ENCODE peak calls at places on chromosomes 12 and 14, in nine cellular contexts. I is body of pancreas; K is GM06990; J is CD8-positive, alpha-beta T cell; Q is ovary; S is HCT116; C is HFF-Myc; M is WTC11; X is IMR-90. D is an unnamed sample.

GRCh38 chr12:83149987-83150386 is 463.3 kb downstream of the TMTC2 start:
- DNase-seq in I (no peak), K (no peak), J (no peak), Q (no peak), S (no peak), C (no peak), M (no peak), X (no peak), D (no peak)

GRCh38 chr14:44113769-44114730 is 393.0 kb downstream of the FSCB start:
- DNase-seq in I (no peak), K (no peak), J (no peak), Q (no peak), S (no peak), C (no peak), M (no peak), X (no peak), D (no peak)

GRCh38 chr14:50600849-50601248 is 40.9 kb downstream of the ATL1 start:
- DNase-seq in I (peak; percentile 53), K (no peak), J (no peak), Q (peak; percentile 19), S (no peak), C (no peak), M (no peak), X (no peak), D (no peak)

GRCh38 chr14:77316872-77317271 is 3.8 kb downstream of the POMT2 start:
- DNase-seq in I (no peak), K (no peak), J (no peak), Q (no peak), S (no peak), C (no peak), M (no peak), X (no peak), D (no peak)

GRCh38 chr14:68945190-68945584 is 33.9 kb downstream of the ACTN1 start:
- DNase-seq in I (no peak), K (no peak), J (peak; percentile 36), Q (no peak), S (no peak), C (no peak), M (no peak), X (no peak), D (no peak)

GRCh38 chr12:25644964-25645363 is 91.9 kb upstream of the LMNTD1 start:
- DNase-seq in I (no peak), K (no peak), J (no peak), Q (no peak), S (no peak), C (no peak), M (no peak), X (no peak), D (no peak)

GRCh38 chr12:131189781-131190180 is 236.1 kb downstream of the ADGRD1 start:
- DNase-seq in I (no peak), K (no peak), J (no peak), Q (no peak), S (no peak), C (no peak), M (no peak), X (no peak), D (no peak)

GRCh38 chr12:101648195-101648594 is 49.2 kb upstream of the CHPT1 start:
- DNase-seq in I (no peak), K (no peak), J (no peak), Q (no peak), S (no peak), C (no peak), M (no peak), X (no peak), D (no peak)

GRCh38 chr12:22800332-22800731 is 175.4 kb downstream of the ETNK1 start:
- DNase-seq in I (no peak), K (no peak), J (no peak), Q (no peak), S (no peak), C (no peak), M (no peak), X (no peak), D (no peak)

GRCh38 chr12:22802883-22803640 is 178.1 kb downstream of the ETNK1 start:
- DNase-seq in I (no peak), K (no peak), J (no peak), Q (no peak), S (no peak), C (no peak), M (no peak), X (no peak), D (no peak)

GRCh38 chr12:22803725-22804124 is 178.8 kb downstream of the ETNK1 start:
- DNase-seq in I (no peak), K (no peak), J (no peak), Q (no peak), S (no peak), C (no peak), M (peak; percentile 45), X (no peak), D (no peak)
- TF ChIP-seq CTCF in I (no peak), K (no peak), J (no peak), Q (no peak), S (no peak), C (no peak), M (no peak), X (no peak), D (no peak)

GRCh38 chr12:117472983-117473382 is 111.6 kb upstream of the NOS1 start:
- DNase-seq in I (no peak), K (no peak), J (no peak), Q (no peak), S (peak; percentile 10), C (no peak), M (peak; percentile 85), X (no peak), D (no peak)

GRCh38 chr12:117470804-117471203 is 109.4 kb upstream of the NOS1 start:
- DNase-seq in I (no peak), K (no peak), J (no peak), Q (no peak), S (no peak), C (no peak), M (peak; percentile 33), X (no peak), D (no peak)

GRCh38 chr12:117469883-117470483 is 108.6 kb upstream of the NOS1 start:
- DNase-seq in I (no peak), K (no peak), J (no peak), Q (no peak), S (no peak), C (no peak), M (no peak), X (no peak), D (no peak)

GRCh38 chr12:117476341-117476740 is 114.9 kb upstream of the NOS1 start:
- DNase-seq in I (no peak), K (no peak), J (no peak), Q (no peak), S (no peak), C (no peak), M (no peak), X (no peak), D (no peak)

GRCh38 chr12:117473856-117474255 is 112.4 kb upstream of the NOS1 start:
- DNase-seq in I (no peak), K (no peak), J (no peak), Q (no peak), S (no peak), C (no peak), M (no peak), X (no peak), D (no peak)
- TF ChIP-seq CTCF in I (no peak), K (no peak), J (no peak), Q (no peak), S (no peak), C (no peak), M (no peak), X (no peak), D (no peak)

DNA sequence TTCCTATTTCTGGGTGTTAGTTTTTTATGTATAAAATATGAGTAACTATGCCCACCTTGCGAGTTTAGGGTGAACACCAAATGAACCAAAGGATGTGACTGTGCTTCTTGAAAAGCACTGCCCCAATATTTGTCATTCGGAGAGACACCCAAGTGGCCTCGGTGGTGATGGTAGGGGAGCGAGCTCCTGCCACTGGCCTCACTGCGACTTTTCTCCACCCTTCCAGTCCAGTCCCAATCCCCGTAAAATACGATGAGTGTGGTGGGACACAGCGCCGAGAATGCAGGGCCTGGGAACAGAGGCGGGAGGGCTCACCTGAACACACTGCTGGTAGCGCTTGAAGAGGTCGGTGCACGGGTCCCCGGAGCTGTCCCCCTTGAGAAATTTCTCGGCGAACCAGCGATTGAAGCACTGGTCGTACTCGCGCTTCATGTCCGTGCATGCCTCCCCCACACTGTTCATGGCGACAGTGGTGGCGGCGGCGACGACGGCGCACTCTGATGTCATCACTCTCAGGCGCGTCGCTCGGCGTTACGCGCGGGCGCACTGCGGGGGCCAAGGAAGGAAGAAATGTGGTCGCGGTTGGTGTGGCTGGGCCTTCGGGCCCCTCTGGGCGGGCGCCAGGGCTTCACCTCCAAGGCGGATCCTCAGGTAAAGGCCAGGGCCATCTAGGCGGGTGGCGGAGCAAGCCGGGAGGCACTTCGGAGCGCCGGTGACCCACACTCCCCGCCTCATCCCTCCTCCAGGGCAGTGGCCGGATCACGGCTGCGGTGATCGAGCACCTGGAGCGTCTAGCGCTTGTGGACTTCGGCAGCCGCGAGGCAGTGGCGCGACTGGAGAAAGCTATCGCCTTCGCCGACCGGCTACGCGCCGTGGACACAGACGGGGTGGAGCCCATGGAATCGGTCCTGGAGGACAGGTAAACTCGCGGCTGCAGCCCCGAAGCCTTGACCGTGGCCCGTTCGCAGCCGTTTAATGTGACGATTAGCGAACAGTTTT is at the start of the genes GATC and TRIAP1:
- DNase-seq in I (peak; percentile 78), K (peak; percentile 91), J (peak; percentile 87), Q (peak; percentile 78), S (peak; percentile 71), C (peak; percentile 46), M (peak; percentile 89), X (peak; percentile 66), D (peak; percentile 90)
- TF ChIP-seq CTCF in I (no peak), K (no peak), J (no peak), Q (no peak), S (no peak), C (no peak), M (no peak), X (no peak), D (no peak)

GRCh38 chr14:93905623-93906022 is 21.5 kb upstream of the FAM181A start:
- DNase-seq in I (no peak), K (no peak), J (no peak), Q (no peak), S (no peak), C (no peak), M (no peak), X (no peak), D (no peak)

GRCh38 chr14:93902619-93903307 is 24.4 kb upstream of the FAM181A start:
- DNase-seq in I (no peak), K (no peak), J (no peak), Q (no peak), S (no peak), C (no peak), M (no peak), X (no peak), D (no peak)

GRCh38 chr14:93906341-93907329 is 20.5 kb upstream of the FAM181A start:
- DNase-seq in I (peak; percentile 60), K (no peak), J (peak; percentile 43), Q (peak; percentile 40), S (peak; percentile 63), C (no peak), M (peak; percentile 84), X (peak; percentile 17), D (peak; percentile 86)

GRCh38 chr14:93901813-93902212 is 25.3 kb upstream of the FAM181A start:
- DNase-seq in I (no peak), K (no peak), J (no peak), Q (no peak), S (no peak), C (no peak), M (no peak), X (no peak), D (no peak)

DNA sequence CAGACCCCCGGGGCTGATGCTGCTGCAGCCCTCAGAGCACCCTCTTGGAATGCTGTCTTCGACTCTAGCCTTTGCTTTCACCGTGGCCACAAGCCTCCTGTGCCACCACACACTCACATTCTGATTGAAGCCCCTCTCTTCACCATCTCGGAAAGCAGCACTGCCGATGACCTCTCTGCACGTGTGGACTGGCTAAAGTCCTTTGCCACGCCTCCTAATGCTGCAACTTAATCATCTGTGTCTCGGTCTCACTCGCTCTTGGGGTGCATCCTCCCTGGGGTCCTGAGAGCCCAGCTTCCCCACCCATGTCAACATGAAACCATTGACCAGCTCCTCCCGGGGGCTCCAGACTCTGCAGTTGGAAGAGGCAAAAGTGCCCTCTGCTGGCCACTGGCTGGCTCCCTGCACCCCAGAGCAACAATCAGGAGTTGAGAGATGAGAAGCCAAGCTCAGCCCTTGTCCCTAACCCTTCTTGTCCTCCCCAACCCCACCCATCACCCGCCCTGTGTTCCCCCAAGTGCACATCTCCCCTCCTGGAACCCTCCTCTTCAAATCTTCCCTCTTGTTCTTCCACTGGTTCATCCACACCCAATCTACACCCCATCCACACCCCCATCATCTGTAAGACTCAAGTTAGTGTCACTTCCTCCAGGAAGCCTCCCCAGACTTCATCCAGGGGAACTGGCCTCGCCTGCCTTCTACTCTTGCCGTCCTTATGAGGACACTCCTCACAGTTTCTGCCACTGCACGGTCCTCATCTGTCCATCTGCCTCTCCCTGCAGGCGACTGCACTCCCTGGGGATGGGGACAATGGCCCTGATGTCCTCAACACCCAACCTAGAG is 23.6 kb upstream of the FAM181A start:
- DNase-seq in I (no peak), K (no peak), J (no peak), Q (no peak), S (peak; percentile 15), C (no peak), M (peak; percentile 69), X (no peak), D (no peak)
- TF ChIP-seq CTCF in I (no peak), K (peak; percentile 53), J (no peak), Q (no peak), S (peak; percentile 30), C (peak; percentile 36), M (no peak), X (peak; percentile 21), D (peak; percentile 36)

D was measured in GM10248.